ENCODE peak calls at places on chromosome 10, in four cellular contexts. B is dorsolateral prefrontal cortex, X is uterus, N is foreskin fibroblast. W is an unnamed sample.

GRCh38 chr10:3532644-3533043 is 252.4 kb downstream of the KLF6 start:
- DNase-seq in B (no peak), X (no peak), N (no peak), W (no peak)

GRCh38 chr10:124264711-124265390 is 153.9 kb downstream of the OAT start:
- DNase-seq in B (no peak), X (no peak), N (no peak), W (no peak)

GRCh38 chr10:104273291-104273690 is 4.3 kb downstream of the GSTO2 start:
- DNase-seq in B (no peak), X (no peak), N (no peak), W (no peak)

GRCh38 chr10:118908487-118909280 is 120.8 kb upstream of the NANOS1 start:
- DNase-seq in B (no peak), X (no peak), N (no peak), W (no peak)

GRCh38 chr10:130179640-130180039 is 43.4 kb downstream of the GLRX3 start:
- DNase-seq in B (peak; percentile 74), X (no peak), N (peak; percentile 52), W (peak; percentile 41)

GRCh38 chr10:90665905-90666662 is 191.8 kb downstream of the HTR7 start:
- DNase-seq in B (no peak), X (no peak), N (no peak), W (no peak)

GRCh38 chr10:71084061-71084817 is 128.1 kb upstream of the UNC5B start:
- DNase-seq in B (no peak), X (no peak), N (no peak), W (no peak)

GRCh38 chr10:124650820-124651401 is 93.3 kb downstream of the FAM53B start:
- DNase-seq in B (no peak), X (no peak), N (no peak), W (no peak)

GRCh38 chr10:26438534-26439269 is 561 bp downstream of the APBB1IP start:
- DNase-seq in B (no peak), X (no peak), N (no peak), W (no peak)

GRCh38 chr10:110859206-110859946 is 12.4 kb upstream of the PDCD4 start:
- DNase-seq in B (no peak), X (no peak), N (no peak), W (no peak)

GRCh38 chr10:119834188-119834587 is 38.5 kb downstream of the MCMBP start:
- DNase-seq in B (no peak), X (no peak), N (no peak), W (no peak)

GRCh38 chr10:118873738-118874105 is 119.0 kb upstream of the CACUL1 start:
- DNase-seq in B (no peak), X (no peak), N (no peak), W (no peak)

GRCh38 chr10:69733791-69734261 is 67.9 kb upstream of the COL13A1 start:
- DNase-seq in B (no peak), X (no peak), N (peak; percentile 32), W (no peak)

GRCh38 chr10:73094986-73095478 is 1.6 kb downstream of the P4HA1 start:
- DNase-seq in B (no peak), X (no peak), N (no peak), W (no peak)

GRCh38 chr10:127536972-127537760 is 11.9 kb upstream of the NPS start:
- DNase-seq in B (no peak), X (no peak), N (no peak), W (no peak)

GRCh38 chr10:23604613-23605012 is 165.7 kb downstream of the OTUD1 start:
- DNase-seq in B (no peak), X (no peak), N (no peak), W (no peak)

GRCh38 chr10:80289451-80290287 is at the start of gene MAT1A:
- DNase-seq in B (no peak), X (no peak), N (no peak), W (no peak)

GRCh38 chr10:113283189-113283588 is 269.7 kb upstream of the HABP2 start:
- DNase-seq in B (no peak), X (no peak), N (no peak), W (no peak)

GRCh38 chr10:14878266-14879054 is at the start of gene SUV39H2:
- DNase-seq in B (peak; percentile 95), X (peak; percentile 93), N (peak; percentile 95), W (peak; percentile 64)

GRCh38 chr10:80599424-80599847 is 61.7 kb downstream of the SH2D4B start:
- DNase-seq in B (no peak), X (no peak), N (no peak), W (no peak)

GRCh38 chr10:67976292-67977245 is 92.1 kb downstream of the SIRT1 start:
- DNase-seq in B (no peak), X (no peak), N (peak; percentile 1), W (no peak)

GRCh38 chr10:44857363-44858016 is 53.6 kb upstream of the TMEM72 start:
- DNase-seq in B (peak; percentile 44), X (peak; percentile 59), N (peak; percentile 67), W (peak; percentile 66)

GRCh38 chr10:64394744-64395143 is 873.5 kb downstream of the REEP3 start:
- DNase-seq in B (no peak), X (no peak), N (no peak), W (no peak)

GRCh38 chr10:79416578-79417255 is 28.7 kb downstream of the ZCCHC24 start:
- DNase-seq in B (no peak), X (peak; percentile 9), N (no peak), W (no peak)

GRCh38 chr10:122592161-122592560 is 31.6 kb downstream of the DMBT1 start:
- DNase-seq in B (no peak), X (no peak), N (no peak), W (no peak)

GRCh38 chr10:84548869-84549268 is 220.5 kb downstream of the CCSER2 start:
- DNase-seq in B (no peak), X (no peak), N (no peak), W (no peak)

GRCh38 chr10:6089334-6090219 is 743 bp downstream of the RBM17 start:
- DNase-seq in B (no peak), X (no peak), N (no peak), W (no peak)

GRCh38 chr10:23344251-23344841 is at the start of gene C10orf67:
- DNase-seq in B (peak; percentile 24), X (peak; percentile 19), N (peak; percentile 15), W (no peak)

GRCh38 chr10:18527692-18528091 is 123.7 kb downstream of the NSUN6 start:
- DNase-seq in B (no peak), X (no peak), N (no peak), W (no peak)

GRCh38 chr10:110600487-110601101 is 33.1 kb downstream of the SMC3 start:
- DNase-seq in B (peak; percentile 27), X (no peak), N (peak; percentile 34), W (peak; percentile 36)

GRCh38 chr10:50373821-50374501 is 122.6 kb upstream of the ASAH2 start:
- DNase-seq in B (no peak), X (no peak), N (no peak), W (no peak)

GRCh38 chr10:127345231-127345965 is 149.0 kb upstream of the INSYN2A start:
- DNase-seq in B (no peak), X (no peak), N (no peak), W (no peak)

GRCh38 chr10:106897631-106898161 is 266.8 kb downstream of the SORCS1 start:
- DNase-seq in B (no peak), X (peak; percentile 49), N (no peak), W (no peak)

DNA sequence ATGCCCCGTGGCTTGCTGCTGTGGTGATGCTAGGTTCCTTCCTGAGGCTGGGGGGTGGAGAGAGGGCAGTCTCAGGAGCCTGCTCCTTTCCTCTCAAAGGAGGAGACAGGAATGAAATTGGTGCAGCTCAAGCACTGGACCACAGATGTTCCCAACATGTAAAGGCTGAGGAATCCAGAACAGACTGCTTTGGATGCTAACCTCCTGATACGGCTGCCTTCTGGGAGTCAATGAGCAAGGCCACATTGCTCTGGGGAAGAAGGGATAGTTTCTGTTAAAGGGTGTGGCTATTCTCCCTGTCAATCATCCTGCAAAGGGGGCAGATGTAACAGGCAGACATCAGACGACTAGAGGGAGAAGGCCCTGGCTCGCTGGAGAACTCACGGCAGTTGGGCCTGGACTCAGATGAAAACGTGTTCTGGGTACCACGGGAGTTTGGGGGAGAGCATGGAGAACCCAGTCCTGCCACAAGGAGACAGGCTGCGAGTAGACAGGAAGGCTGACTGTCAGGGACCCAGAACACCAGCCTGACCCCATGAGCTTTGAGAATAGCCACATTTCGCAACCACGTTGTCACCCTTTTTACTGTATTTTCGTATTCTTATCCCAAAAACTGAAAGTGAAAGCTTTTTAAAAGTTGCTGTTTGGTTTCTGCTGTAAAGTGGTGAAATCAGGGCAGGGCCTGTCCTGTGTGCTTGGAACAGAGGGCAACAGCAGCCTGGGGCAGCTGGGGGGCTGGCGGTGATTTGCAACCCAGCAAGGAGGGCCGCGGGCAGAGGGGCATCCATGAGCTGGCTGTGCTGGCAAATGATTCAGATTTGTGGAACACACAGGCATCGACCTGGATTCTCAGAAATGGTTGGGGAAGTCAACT is 95.4 kb downstream of the MYOF start:
- DNase-seq in B (no peak), X (no peak), N (peak; percentile 62), W (no peak)
- TF ChIP-seq CTCF in B (no peak), X (no peak), N (no peak), W (no peak)

DNA sequence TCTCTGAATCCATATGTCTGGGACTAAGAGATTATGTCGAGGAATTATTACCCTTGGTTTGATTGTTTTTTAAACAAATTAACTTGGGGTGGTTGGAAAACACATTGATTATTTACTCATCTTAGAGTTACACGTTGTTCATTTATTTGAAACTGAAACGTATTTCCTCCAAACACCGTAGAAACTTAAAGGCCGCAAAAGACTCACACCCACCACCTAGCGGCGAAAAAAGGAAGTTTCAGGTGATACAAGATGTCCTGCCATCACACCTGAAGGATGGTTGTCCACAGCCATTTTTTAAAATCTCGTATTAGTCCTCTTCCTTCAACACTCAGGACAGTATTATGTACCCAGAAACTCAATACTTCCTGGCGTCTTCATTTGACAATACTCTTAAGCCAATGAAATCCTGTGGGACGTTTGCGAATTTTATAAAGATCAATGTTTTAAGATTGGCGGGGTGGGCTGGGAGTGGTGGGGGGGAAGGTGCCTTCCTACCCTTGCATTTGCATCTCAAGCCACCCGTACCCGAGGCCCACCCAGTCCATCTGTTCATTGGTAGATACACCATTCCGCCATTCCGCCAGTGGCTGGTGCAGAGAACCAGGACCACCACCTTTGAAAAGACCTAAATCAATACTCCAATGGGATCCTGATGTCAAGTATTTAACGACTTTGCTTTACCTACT is 1.4 kb upstream of the LCOR start:
- DNase-seq in B (peak; percentile 72), X (peak; percentile 71), N (peak; percentile 41), W (peak; percentile 40)
- H3K4me3 ChIP-seq in B (no peak overlapping the region), X (no peak overlapping the region), N (no peak overlapping the region), W (no peak overlapping the region)

GRCh38 chr10:116810895-116811294 is 38.4 kb upstream of the ENO4 start:
- DNase-seq in B (no peak), X (no peak), N (no peak), W (no peak)

GRCh38 chr10:116811691-116812090 is 37.6 kb upstream of the ENO4 start:
- DNase-seq in B (no peak), X (no peak), N (no peak), W (no peak)

GRCh38 chr10:116808706-116809105 is 40.6 kb upstream of the ENO4 start:
- DNase-seq in B (no peak), X (no peak), N (no peak), W (no peak)

GRCh38 chr10:116809528-116810500 is 39.5 kb upstream of the ENO4 start:
- DNase-seq in B (peak; percentile 25), X (no peak), N (no peak), W (no peak)
- TF ChIP-seq CTCF in B (peak; percentile 13), X (no peak), N (peak; percentile 24), W (peak; percentile 44)

DNA sequence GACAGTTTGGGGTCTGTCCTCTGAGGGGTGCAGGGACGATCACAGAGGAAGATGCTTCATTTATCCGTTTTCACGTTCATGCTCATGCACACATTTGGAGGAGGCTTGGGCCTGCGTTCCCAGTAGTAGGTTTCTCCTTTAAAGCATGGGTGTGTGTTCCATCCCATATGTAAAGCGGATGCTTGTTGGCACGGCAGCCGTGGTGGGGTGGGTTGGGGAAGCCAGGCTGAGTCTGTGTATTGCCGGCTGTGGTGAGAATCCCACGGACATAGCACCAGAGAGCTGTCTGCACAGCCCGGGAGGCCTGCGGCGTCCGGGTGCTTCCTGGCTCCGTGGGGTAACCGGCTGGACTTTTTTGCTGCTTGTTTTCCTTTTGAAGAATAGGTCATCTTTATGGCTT is 440 bp downstream of the JAKMIP3 start:
- DNase-seq in B (no peak), X (no peak), N (no peak), W (no peak)
- H3K4me3 ChIP-seq in B (peak overlapping the region; percentile 70), X (peak overlapping the region; percentile 43), N (peak overlapping the region; percentile 62), W (peak overlapping the region; percentile 44)